ENCODE peak calls at places on chromosome 3, in nine cellular contexts. V, X, L, M, I, N, G, T and W are unnamed samples.

GRCh38 chr3:127816783-127817182 is 5.5 kb downstream of the MGLL start:
- DNase-seq in V (no peak), X (peak; percentile 45), L (no peak), M (peak; percentile 54), I (no peak), N (no peak), G (no peak), T (no peak), W (peak; percentile 47)

GRCh38 chr3:61227799-61228198 is 23.5 kb downstream of the FHIT start:
- DNase-seq in V (no peak), X (no peak), L (no peak), M (no peak), I (no peak), N (no peak), G (no peak), T (no peak), W (no peak)

GRCh38 chr3:65951836-65952505 is 86.7 kb downstream of the MAGI1 start:
- DNase-seq in V (no peak), X (no peak), L (no peak), M (no peak), I (no peak), N (no peak), G (no peak), T (no peak), W (no peak)

GRCh38 chr3:109442531-109442930 is 105.2 kb upstream of the DPPA4 start:
- DNase-seq in V (no peak), X (no peak), L (no peak), M (no peak), I (no peak), N (no peak), G (no peak), T (no peak), W (no peak)

GRCh38 chr3:124584552-124585391 is 145.5 kb upstream of the UMPS start:
- DNase-seq in V (no peak), X (peak; percentile 94), L (peak; percentile 93), M (peak; percentile 89), I (peak; percentile 89), N (peak; percentile 84), G (peak; percentile 79), T (peak; percentile 85), W (peak; percentile 64)

GRCh38 chr3:16183601-16184270 is 9.3 kb downstream of the GALNT15 start:
- DNase-seq in V (peak; percentile 68), X (no peak), L (no peak), M (no peak), I (no peak), N (no peak), G (no peak), T (no peak), W (no peak)

GRCh38 chr3:124800511-124801374 is 70.5 kb downstream of the UMPS start:
- DNase-seq in V (no peak), X (no peak), L (no peak), M (no peak), I (no peak), N (no peak), G (peak; percentile 83), T (no peak), W (no peak)

GRCh38 chr3:115512565-115513410 is 110.5 kb upstream of the GAP43 start:
- DNase-seq in V (no peak), X (peak; percentile 43), L (peak; percentile 62), M (no peak), I (no peak), N (peak; percentile 97), G (no peak), T (peak; percentile 48), W (no peak)

GRCh38 chr3:187016639-187017345 is 86.5 kb downstream of the ST6GAL1 start:
- DNase-seq in V (no peak), X (no peak), L (no peak), M (no peak), I (peak; percentile 48), N (no peak), G (no peak), T (no peak), W (no peak)

GRCh38 chr3:32226875-32227500 is 11.5 kb upstream of the CMTM8 start:
- DNase-seq in V (no peak), X (no peak), L (no peak), M (no peak), I (no peak), N (no peak), G (no peak), T (no peak), W (no peak)

GRCh38 chr3:188309437-188310269 is 155.7 kb downstream of the LPP start:
- DNase-seq in V (no peak), X (no peak), L (no peak), M (no peak), I (no peak), N (no peak), G (no peak), T (no peak), W (no peak)

GRCh38 chr3:45426161-45426560 is 37.8 kb downstream of the LARS2 start:
- DNase-seq in V (no peak), X (no peak), L (no peak), M (no peak), I (no peak), N (peak; percentile 88), G (no peak), T (peak; percentile 63), W (no peak)

GRCh38 chr3:14441240-14441919 is 39.0 kb downstream of the SLC6A6 start:
- DNase-seq in V (no peak), X (no peak), L (no peak), M (no peak), I (no peak), N (no peak), G (peak; percentile 63), T (no peak), W (no peak)

GRCh38 chr3:160402249-160403027 is 3.0 kb downstream of the SMC4 start:
- DNase-seq in V (no peak), X (no peak), L (no peak), M (no peak), I (no peak), N (no peak), G (no peak), T (no peak), W (no peak)

GRCh38 chr3:160403028-160403545 is 3.6 kb downstream of the SMC4 start:
- DNase-seq in V (no peak), X (no peak), L (no peak), M (no peak), I (no peak), N (no peak), G (no peak), T (no peak), W (no peak)

GRCh38 chr3:160401301-160402095 is 2.0 kb downstream of the SMC4 start:
- DNase-seq in V (no peak), X (no peak), L (no peak), M (no peak), I (no peak), N (no peak), G (peak; percentile 17), T (no peak), W (no peak)

GRCh38 chr3:160400631-160401150 is 1.2 kb downstream of the SMC4 start:
- DNase-seq in V (no peak), X (peak; percentile 90), L (peak; percentile 82), M (peak; percentile 55), I (peak; percentile 65), N (peak; percentile 42), G (peak; percentile 9), T (peak; percentile 66), W (no peak)

DNA sequence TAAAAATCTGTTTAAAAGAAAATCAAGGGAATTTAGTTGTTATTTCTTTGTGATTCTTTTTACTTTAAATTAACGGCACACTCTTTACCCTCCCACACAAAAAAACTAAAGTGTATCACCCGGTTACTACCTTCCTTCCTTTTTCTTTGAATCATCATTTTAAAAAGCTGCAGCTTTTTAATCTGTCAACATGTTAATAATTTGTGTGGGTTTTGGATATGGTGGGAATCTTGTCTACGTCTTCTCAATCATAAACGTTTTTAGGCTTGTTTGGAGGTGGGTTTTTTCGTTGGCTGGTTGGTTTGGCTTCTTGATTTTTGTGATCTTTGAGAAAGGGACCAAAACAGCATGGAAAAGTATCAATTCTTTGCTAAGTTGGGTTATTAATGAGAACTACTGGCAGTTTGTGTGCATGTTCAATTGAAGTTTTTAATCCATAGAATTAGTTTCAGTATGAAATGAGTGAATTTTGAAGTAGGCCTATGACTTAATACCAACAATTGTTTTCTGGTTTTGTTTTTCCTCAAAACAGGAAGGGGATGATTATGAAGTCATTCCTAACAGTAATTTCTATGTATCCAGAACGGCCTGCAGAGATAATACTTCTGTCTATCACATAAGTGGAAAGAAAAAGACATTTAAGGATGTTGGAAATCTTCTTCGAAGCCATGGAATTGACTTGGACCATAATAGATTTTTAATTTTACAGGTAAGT is 4.5 kb downstream of the SMC4 start:
- DNase-seq in V (no peak), X (no peak), L (no peak), M (no peak), I (no peak), N (no peak), G (no peak), T (no peak), W (no peak)
- H3K4me3 ChIP-seq in V (no peak overlapping the region), X (no peak overlapping the region), L (no peak overlapping the region), M (no peak overlapping the region), I (peak overlapping the region; percentile 81), N (no peak overlapping the region), G (no peak overlapping the region), T (peak overlapping the region; percentile 2), W (no peak overlapping the region)

GRCh38 chr3:151908399-151908798 is 35.0 kb downstream of the SUCNR1 start:
- DNase-seq in V (no peak), X (no peak), L (no peak), M (no peak), I (no peak), N (no peak), G (no peak), T (no peak), W (no peak)
- H3K36me3 ChIP-seq in V (no peaks in the 10 kb centered on the region), X (no peaks in the 10 kb centered on the region), L (no peaks in the 10 kb centered on the region), M (no peaks in the 10 kb centered on the region), I (no peaks in the 10 kb centered on the region), N (no peaks in the 10 kb centered on the region), G (no peaks in the 10 kb centered on the region), T (no peaks in the 10 kb centered on the region), W (no peaks in the 10 kb centered on the region)

DNA sequence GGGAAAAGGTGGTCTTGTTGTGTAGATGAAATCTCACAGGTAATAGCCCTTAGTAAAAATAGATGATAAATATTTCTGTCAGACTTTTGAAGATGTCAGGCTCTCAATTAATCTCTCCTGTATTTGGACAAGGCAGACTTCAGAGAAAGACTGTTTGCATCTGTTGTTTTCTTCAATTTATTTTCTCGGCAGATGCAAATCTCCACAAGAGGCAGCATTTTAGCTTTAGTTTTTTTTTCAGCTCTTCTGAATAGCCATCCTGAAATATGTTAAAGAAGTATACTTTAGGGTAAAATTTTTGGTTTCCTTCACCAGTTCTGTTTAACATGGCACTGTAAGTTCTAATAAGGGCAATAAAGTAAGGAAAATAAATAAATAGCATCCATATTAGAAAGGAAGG is 685.1 kb downstream of the SI start:
- DNase-seq in V (no peak), X (no peak), L (no peak), M (no peak), I (no peak), N (peak; percentile 17), G (no peak), T (no peak), W (no peak)
- TF ChIP-seq CTCF in V (no peak), X (no peak), L (no peak), M (no peak), I (no peak), N (peak; percentile 38), G (no peak), T (no peak), W (no peak)

DNA sequence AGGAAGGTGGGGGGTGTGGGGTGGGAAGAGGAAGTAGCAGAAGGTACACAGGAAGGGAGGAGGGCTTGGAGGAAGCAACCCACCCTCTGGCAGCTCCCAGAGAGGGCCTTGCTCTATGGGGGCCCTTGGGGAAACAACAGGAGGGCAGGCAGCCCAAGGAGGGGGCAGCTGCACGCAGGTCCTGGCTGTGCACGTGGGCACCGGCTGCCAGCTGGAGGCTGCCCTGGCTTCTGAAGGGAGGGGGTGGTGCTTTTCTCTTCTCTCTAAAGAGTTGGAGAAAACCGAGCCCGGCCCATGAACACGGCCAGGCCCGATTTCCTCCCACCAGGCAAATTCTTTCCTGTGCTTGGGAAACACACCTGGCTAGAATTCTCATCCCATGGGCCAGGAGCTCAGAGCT is 473.8 kb upstream of the PROK2 start:
- DNase-seq in V (no peak), X (no peak), L (no peak), M (no peak), I (no peak), N (no peak), G (no peak), T (no peak), W (no peak)
- H3K4me3 ChIP-seq in V (no peak overlapping the region), X (no peak overlapping the region), L (no peak overlapping the region), M (no peak overlapping the region), I (no peak overlapping the region), N (no peak overlapping the region), G (no peak overlapping the region), T (no peak overlapping the region), W (no peak overlapping the region)